ENCODE peak calls at places on chromosomes 16 and 17, in four cellular contexts. U is GM12878, L is K562, I is HepG2. V is an unnamed sample.

GRCh38 chr16:24748242-24748641 is 18.8 kb downstream of the TNRC6A start:
- DNase-seq in U (no peak), L (no peak), I (no peak), V (no peak)

GRCh38 chr17:68868708-68869107 is 86.5 kb downstream of the ABCA8 start:
- DNase-seq in U (no peak), L (no peak), I (no peak), V (no peak)

GRCh38 chr16:2777231-2777902 is at the start of gene ELOB:
- DNase-seq in U (no peak), L (peak; percentile 94), I (peak; percentile 50), V (peak; percentile 94)

GRCh38 chr17:57516290-57517215 is 228.5 kb downstream of the CCDC182 start:
- DNase-seq in U (no peak), L (no peak), I (peak; percentile 99), V (no peak)

GRCh38 chr17:2023692-2024571 is 1.2 kb downstream of the RTN4RL1 start:
- DNase-seq in U (no peak), L (peak; percentile 57), I (no peak), V (peak; percentile 66)

GRCh38 chr17:11925271-11926021 is 71.8 kb downstream of the ZNF18 start:
- DNase-seq in U (no peak), L (no peak), I (no peak), V (no peak)

GRCh38 chr17:51802544-51802943 is 356.0 kb downstream of the CA10 start:
- DNase-seq in U (no peak), L (no peak), I (no peak), V (no peak)

GRCh38 chr17:73901661-73902415 is 257.6 kb upstream of the SDK2 start:
- DNase-seq in U (no peak), L (no peak), I (no peak), V (no peak)

GRCh38 chr16:12258806-12259205 is 282.3 kb downstream of the SNX29 start:
- DNase-seq in U (no peak), L (no peak), I (no peak), V (no peak)

GRCh38 chr17:80792373-80792781 is 199.3 kb upstream of the CHMP6 start:
- DNase-seq in U (no peak), L (no peak), I (no peak), V (no peak)

GRCh38 chr17:80793421-80793820 is 198.2 kb upstream of the CHMP6 start:
- DNase-seq in U (no peak), L (no peak), I (no peak), V (no peak)

GRCh38 chr17:80790981-80791742 is 200.5 kb upstream of the CHMP6 start:
- DNase-seq in U (no peak), L (no peak), I (peak; percentile 23), V (no peak)

GRCh38 chr17:80790021-80790765 is 201.4 kb upstream of the CHMP6 start:
- DNase-seq in U (peak; percentile 63), L (no peak), I (no peak), V (no peak)

DNA sequence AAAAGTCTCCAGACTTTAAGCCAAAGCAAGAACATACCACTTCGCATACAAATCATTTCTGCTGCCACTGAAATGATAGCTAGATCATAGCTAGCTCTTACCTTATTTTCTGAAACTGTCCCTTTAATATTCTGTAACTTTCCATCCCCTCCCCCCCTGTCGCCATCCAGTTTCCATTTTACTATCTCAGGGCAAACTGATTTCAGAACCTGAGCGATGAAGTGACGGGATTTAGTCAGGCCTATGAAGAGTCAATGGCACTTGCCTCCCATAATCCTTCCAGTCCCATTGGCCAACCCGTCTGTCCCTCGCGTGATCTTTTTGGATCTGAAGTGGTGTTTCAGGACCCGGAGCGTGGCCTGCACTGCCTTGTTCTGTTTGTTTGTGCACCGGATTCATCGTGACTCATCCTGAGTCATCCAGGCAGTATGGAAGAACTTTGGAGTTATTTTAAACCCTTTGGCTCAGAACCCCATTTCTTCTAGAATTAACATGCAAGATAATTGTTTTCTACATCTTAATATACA is 199.8 kb upstream of the CHMP6 start:
- DNase-seq in U (no peak), L (peak; percentile 67), I (peak; percentile 85), V (no peak)
- TF ChIP-seq FOXK2 in U (no peak), L (no peak), I (no peak), V (no peak)

DNA sequence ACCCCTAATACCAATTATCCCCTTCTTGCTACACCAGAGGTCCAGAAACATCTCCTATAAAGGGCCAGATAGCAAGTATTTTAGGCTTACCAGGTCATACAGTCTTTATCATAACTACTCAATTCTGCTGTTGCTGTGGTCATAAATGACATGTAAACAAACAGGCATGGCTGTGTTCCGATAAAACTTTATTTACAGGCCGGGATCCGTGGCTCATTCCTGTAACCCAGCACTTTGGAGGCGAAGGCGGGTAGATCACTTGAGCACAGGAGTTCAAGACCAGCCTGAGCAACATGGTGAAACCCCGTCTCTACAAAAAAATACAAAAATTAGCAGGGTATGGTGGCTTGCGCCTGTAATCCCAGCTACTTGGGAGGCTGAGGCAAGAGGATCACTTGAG is 12.3 kb downstream of the ASGR1 start:
- DNase-seq in U (no peak), L (no peak), I (no peak), V (no peak)
- TF ChIP-seq FOXK2 in U (no peak), L (no peak), I (no peak), V (no peak)

DNA sequence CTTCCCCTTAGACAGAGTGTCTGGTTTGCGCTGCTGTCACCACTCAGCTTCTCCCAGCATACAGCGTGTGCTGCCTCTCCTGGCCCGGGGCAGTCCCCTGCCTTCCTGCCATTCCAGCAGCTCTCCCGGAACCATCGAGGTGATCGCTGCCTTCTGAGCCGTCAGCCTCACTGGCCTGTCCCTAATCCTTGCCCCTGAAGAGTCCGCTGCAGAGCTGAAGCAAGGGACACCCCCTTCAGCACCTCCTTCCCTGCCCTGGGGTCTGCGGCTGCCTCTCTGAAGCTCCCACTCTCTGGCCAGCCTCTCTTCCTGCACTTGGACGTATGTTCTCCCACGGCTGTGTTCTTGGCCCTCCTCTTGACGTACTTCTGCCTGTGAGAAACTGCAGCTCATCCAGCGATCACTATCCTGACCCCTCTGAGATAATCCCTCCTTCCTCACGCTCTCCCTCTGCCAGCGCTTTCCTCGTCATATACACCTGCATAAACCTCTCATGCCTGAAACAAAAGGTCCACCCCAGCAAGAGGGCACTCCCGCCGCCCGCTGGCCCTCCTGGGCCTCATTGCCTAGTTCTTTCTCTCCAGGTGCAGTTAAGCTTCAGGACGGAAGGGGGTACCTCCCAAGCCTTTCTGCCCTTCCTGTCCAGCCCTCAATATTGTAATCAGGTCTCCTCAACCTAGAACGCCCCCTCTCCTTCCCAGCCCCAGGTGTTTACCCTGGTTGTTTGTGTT is 220.6 kb upstream of the CHMP6 start:
- DNase-seq in U (no peak), L (no peak), I (no peak), V (no peak)
- TF ChIP-seq FOXK2 in U (no peak), L (no peak), I (no peak), V (no peak)

GRCh38 chr16:85041184-85041928 is 13.8 kb downstream of the KIAA0513 start:
- DNase-seq in U (no peak), L (no peak), I (no peak), V (no peak)
- TF ChIP-seq FOXK2 in U (no peak), L (no peak), I (no peak), V (no peak)

GRCh38 chr16:27819881-27820610 is 243.5 kb downstream of the GSG1L start:
- DNase-seq in U (no peak), L (no peak), I (no peak), V (no peak)

GRCh38 chr16:27816561-27816960 is 247.0 kb downstream of the GSG1L start:
- DNase-seq in U (no peak), L (no peak), I (no peak), V (no peak)

GRCh38 chr16:27818231-27818630 is 245.3 kb downstream of the GSG1L start:
- DNase-seq in U (no peak), L (no peak), I (no peak), V (no peak)

GRCh38 chr16:27819356-27819755 is 244.2 kb downstream of the GSG1L start:
- DNase-seq in U (no peak), L (no peak), I (no peak), V (no peak)

DNA sequence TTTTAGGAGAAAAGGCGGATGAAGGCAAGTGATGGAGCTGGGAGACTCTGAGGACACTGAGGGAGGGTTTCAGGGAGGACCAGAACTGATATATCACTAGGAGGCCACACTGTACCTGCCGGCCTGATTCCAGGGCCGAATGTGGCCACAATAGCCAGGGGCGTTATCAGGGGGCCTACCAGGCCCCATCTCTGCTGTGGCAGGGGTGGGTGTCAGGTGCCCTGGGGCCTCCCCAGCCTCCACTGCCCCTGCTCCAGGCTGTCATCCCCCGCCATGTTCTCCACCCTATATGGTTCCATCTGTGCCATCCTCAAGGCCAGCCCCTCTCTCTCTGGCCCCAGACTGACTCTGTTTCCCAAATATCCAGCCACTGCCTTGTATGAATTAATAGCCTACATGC is 246.5 kb downstream of the GSG1L start:
- DNase-seq in U (no peak), L (no peak), I (no peak), V (no peak)
- TF ChIP-seq FOXK2 in U (no peak), L (no peak), I (no peak), V (no peak)

GRCh38 chr16:23504453-23505179 is 5.7 kb downstream of the GGA2 start:
- DNase-seq in U (peak; percentile 77), L (peak; percentile 44), I (peak; percentile 58), V (peak; percentile 20)
- TF ChIP-seq FOXK2 in U (peak; percentile 45), L (no peak), I (no peak), V (no peak)

DNA sequence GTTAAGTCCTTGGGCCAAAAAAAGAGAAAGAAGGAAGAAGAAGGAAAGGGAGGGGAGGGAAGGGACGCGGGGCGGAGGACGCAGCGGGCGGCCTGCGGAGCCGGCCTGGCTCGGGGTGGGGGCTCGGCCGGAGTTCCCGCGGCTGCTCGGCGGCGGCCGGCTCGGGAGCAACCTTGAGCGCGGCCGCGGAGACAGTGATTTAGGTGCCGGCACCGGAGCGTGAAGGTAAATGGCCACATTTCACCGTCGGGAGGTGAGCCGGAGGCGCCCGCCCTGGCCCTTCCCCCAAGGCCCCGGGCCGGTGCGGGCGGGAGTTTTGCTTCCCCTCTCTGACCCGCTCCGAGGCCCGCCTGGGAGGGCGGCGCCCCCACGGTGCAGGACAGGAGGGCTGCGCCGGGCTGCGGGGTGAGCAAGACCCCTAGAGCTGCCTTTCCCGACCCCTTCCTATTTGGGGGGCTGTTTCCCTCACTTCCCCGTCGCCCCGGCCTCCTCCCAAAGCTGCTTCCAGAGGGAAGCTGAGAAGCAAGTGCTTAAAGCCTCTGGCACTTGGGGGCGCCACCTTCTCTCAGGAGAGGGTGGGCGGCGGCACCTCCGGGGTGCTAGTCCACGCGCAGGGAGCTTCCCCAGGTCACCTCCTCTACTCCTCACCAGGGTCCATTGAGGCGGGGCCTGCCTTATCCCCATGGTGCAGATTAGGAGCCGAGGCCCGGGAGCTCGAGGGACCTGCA is 56.5 kb downstream of the MRM1 start:
- DNase-seq in U (no peak), L (peak; percentile 77), I (no peak), V (peak; percentile 41)
- TF ChIP-seq FOXK2 in U (no peak), L (no peak), I (no peak), V (no peak)

GRCh38 chr16:85057212-85057889 is 29.8 kb downstream of the KIAA0513 start:
- DNase-seq in U (no peak), L (peak; percentile 89), I (peak; percentile 48), V (peak; percentile 62)

GRCh38 chr16:85057948-85058347 is 30.4 kb downstream of the KIAA0513 start:
- DNase-seq in U (peak; percentile 59), L (no peak), I (no peak), V (no peak)

GRCh38 chr16:85056211-85056748 is 28.7 kb downstream of the KIAA0513 start:
- DNase-seq in U (no peak), L (peak; percentile 61), I (peak; percentile 27), V (peak; percentile 49)

GRCh38 chr16:85054948-85055502 is 27.4 kb downstream of the KIAA0513 start:
- DNase-seq in U (no peak), L (no peak), I (no peak), V (no peak)

GRCh38 chr16:85055503-85056210 is 28.1 kb downstream of the KIAA0513 start:
- DNase-seq in U (peak; percentile 92), L (no peak), I (peak; percentile 32), V (no peak)
- TF ChIP-seq FOXK2 in U (no peak), L (peak; percentile 79), I (no peak), V (no peak)

V was measured in HEK293T.